ENCODE peak calls at places on chromosomes 16 and 17, in five cellular contexts. D is right atrium auricular region, O is A549, I is tibial nerve, S is heart left ventricle. C is an unnamed sample. For H3K9me3 and H3K4me1, the result is how much of the 10 kb centered on the place peaks cover.

GRCh38 chr17:81434079-81434478 is 38.8 kb downstream of the BAHCC1 start:
- DNase-seq in D (no peak), O (no peak), S (no peak), I (no peak), C (no peak)

GRCh38 chr16:50462793-50463507 is 85.2 kb upstream of the NKD1 start:
- DNase-seq in I (no peak), D (no peak), S (no peak), O (no peak), C (no peak)

GRCh38 chr17:60630352-60630751 is 30.4 kb downstream of the PPM1D start:
- DNase-seq in D (no peak), O (no peak), I (peak), S (no peak), C (no peak)

GRCh38 chr16:57530531-57531252 is 5.7 kb downstream of the CCDC102A start:
- DNase-seq in I (no peak), O (no peak), S (no peak), D (no peak), C (no peak)

GRCh38 chr16:49739381-49739780 is 116.5 kb downstream of the ZNF423 start:
- DNase-seq in D (no peak), O (peak), S (no peak), I (no peak), C (no peak)

GRCh38 chr17:82280537-82280936 is 7.0 kb upstream of the CSNK1D start:
- DNase-seq in I (no peak), D (no peak), S (no peak), O (no peak), C (no peak)

GRCh38 chr17:64024215-64024654 is 3.8 kb upstream of the ICAM2 start:
- DNase-seq in D (no peak), O (no peak), S (no peak), I (no peak), C (no peak)

GRCh38 chr17:42653179-42654124 is 5.6 kb upstream of the TUBG2 start:
- DNase-seq in D (peak), S (peak), I (peak), O (no peak), C (no peak)

GRCh38 chr17:17789410-17789809 is 47.4 kb downstream of the SREBF1 start:
- DNase-seq in I (no peak), S (no peak), O (no peak), D (no peak), C (no peak)

GRCh38 chr16:5309946-5310611 is 212.5 kb upstream of the EEF2KMT start:
- DNase-seq in I (no peak), D (no peak), O (no peak), S (no peak), C (no peak)

GRCh38 chr17:20774472-20775135 is 195.1 kb downstream of the CDRT15L2 start:
- DNase-seq in O (no peak), S (no peak), I (no peak), D (no peak), C (no peak)

GRCh38 chr17:58530655-58531054 is 16.2 kb upstream of the MTMR4 start:
- DNase-seq in O (no peak), S (no peak), D (no peak), I (no peak), C (no peak)

GRCh38 chr16:82598766-82599165 is 28.0 kb upstream of the CDH13 start:
- DNase-seq in S (no peak), O (no peak), I (no peak), D (no peak), C (no peak)

GRCh38 chr17:67491009-67491677 is 114.1 kb downstream of the PITPNC1 start:
- DNase-seq in I (peak), O (peak), D (peak), S (peak), C (peak)

GRCh38 chr16:85249830-85250455 is 137.7 kb upstream of the CIBAR2 start:
- DNase-seq in O (no peak), I (no peak), D (no peak), S (no peak), C (no peak)

GRCh38 chr17:59561042-59561441 is 4.4 kb upstream of the DHX40 start:
- DNase-seq in I (no peak), S (no peak), D (no peak), O (peak), C (no peak)

GRCh38 chr16:71900336-71900735 is 5.0 kb downstream of the IST1 start:
- DNase-seq in O (no peak), S (no peak), I (no peak), D (no peak), C (no peak)

GRCh38 chr16:72536673-72537435 is 364.9 kb upstream of the PMFBP1 start:
- DNase-seq in I (no peak), S (no peak), O (no peak), D (no peak), C (no peak)

GRCh38 chr16:897701-898100 is 73.1 kb downstream of the LMF1 start:
- DNase-seq in S (no peak), I (no peak), O (no peak), D (no peak), C (no peak)

GRCh38 chr17:11330871-11331270 is 89.9 kb downstream of the SHISA6 start:
- DNase-seq in O (no peak), D (no peak), S (peak), I (no peak), C (no peak)

GRCh38 chr16:57502048-57502775 is 15.9 kb upstream of the DOK4 start:
- DNase-seq in S (no peak), D (no peak), I (no peak), O (no peak), C (no peak)

GRCh38 chr17:59760164-59760563 is 52.7 kb downstream of the VMP1 start:
- DNase-seq in D (no peak), O (no peak), I (no peak), S (no peak), C (no peak)

GRCh38 chr17:2468270-2468669 is 43.4 kb downstream of the METTL16 start:
- DNase-seq in I (no peak), D (no peak), O (no peak), S (no peak), C (no peak)

GRCh38 chr17:31004160-31004559 is 33.3 kb downstream of the RNF135 start:
- DNase-seq in S (no peak), D (no peak), I (no peak), O (no peak), C (no peak)

GRCh38 chr17:35052240-35052608 is 11.3 kb downstream of the RFFL start:
- DNase-seq in D (no peak), I (no peak), S (no peak), O (no peak), C (no peak)

GRCh38 chr16:720990-721764 is at the start of gene ANTKMT:
- DNase-seq in O (peak), I (peak), D (no peak), S (peak), C (no peak)

GRCh38 chr17:57995076-57995956 is 7.3 kb upstream of the VEZF1 start:
- DNase-seq in I (peak), D (peak), S (peak), O (peak), C (peak)

GRCh38 chr16:78102865-78103264 is 3.4 kb downstream of the WWOX start:
- DNase-seq in S (no peak), O (no peak), D (peak), I (no peak), C (no peak)

DNA sequence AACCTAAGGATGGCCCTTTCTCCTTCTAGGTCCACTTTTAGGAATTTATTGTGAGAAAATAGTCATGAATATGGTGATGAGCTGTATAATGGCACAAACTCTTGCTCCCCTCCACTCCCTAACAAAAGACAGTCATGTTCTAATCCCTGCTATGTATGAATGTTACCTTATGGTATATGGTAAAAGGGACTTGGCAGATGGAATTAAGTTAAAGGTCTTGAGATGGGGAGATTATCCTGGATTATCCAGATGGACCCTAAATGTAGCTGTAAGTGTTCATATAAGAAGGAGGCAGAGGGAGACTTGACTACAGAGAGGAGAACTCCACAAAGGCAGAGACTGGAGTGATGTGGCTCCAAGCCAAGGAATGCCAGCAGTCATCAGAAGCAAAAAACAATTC is 296.1 kb downstream of the SOX9 start:
- DNase-seq in I (no peak), D (no peak), S (no peak), O (no peak), C (no peak)
- H3K27ac ChIP-seq in I (no peak), D (no peak), S (no peak), O (peak), C (no peak)

GRCh38 chr16:35255816-35256215 is 1796.4 kb downstream of the TP53TG3F start:
- DNase-seq in I (no peak), S (no peak), D (no peak), O (no peak), C (no peak)

GRCh38 chr16:35255186-35255803 is 1795.9 kb downstream of the TP53TG3F start:
- DNase-seq in I (no peak), D (no peak), O (no peak), S (no peak), C (no peak)

GRCh38 chr16:35258381-35258780 is 1799.0 kb downstream of the TP53TG3F start:
- DNase-seq in I (no peak), D (no peak), S (no peak), O (no peak), C (no peak)

GRCh38 chr16:35249051-35249450 is 1789.6 kb downstream of the TP53TG3F start:
- DNase-seq in I (no peak), D (no peak), O (no peak), S (no peak), C (no peak)

DNA sequence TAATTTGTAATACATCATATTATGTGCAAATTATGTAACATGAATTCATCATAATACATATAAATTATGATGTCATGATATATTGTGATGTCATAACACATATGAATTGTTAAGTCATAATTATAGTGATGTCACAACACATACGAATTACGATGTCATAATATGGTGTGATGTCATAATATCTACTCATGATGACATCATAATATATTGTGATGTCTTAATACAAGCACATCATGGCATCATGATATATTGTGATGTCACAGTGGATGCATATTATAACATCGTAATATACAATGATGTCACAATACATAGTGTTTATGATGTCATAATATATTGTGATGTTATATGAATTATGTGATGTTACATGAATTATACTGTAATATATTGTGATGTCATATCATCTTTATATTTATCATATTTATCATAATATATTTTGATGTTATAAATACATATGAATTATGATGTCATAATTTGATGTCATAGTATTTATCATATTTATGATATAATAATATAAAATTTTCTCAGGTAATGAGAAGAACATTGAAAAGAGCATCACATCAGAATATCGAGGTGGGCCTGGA is 1793.0 kb downstream of the TP53TG3F start:
- DNase-seq in O (no peak), I (no peak), D (no peak), S (no peak), C (no peak)
- H3K9me3 ChIP-seq in O (under half), I (under half), D (under half), S (under half), C (under half)

GRCh38 chr17:29148257-29148789 is 31.9 kb downstream of the MYO18A start:
- DNase-seq in O (no peak), S (no peak), I (no peak), D (no peak), C (no peak)

GRCh38 chr17:29145289-29146058 is 34.7 kb downstream of the MYO18A start:
- DNase-seq in I (peak), O (peak), D (peak), S (peak), C (no peak)

GRCh38 chr17:29148790-29149430 is 31.3 kb downstream of the MYO18A start:
- DNase-seq in O (peak), S (peak), I (peak), D (peak), C (peak)

GRCh38 chr17:29147682-29148081 is 32.5 kb downstream of the MYO18A start:
- DNase-seq in D (no peak), S (no peak), O (no peak), I (no peak), C (no peak)

GRCh38 chr17:29146369-29146972 is 33.7 kb downstream of the MYO18A start:
- DNase-seq in S (no peak), O (no peak), D (no peak), I (no peak), C (no peak)
- H3K4me1 ChIP-seq in S (half or more), O (half or more), D (half or more), I (half or more), C (under half)

DNA sequence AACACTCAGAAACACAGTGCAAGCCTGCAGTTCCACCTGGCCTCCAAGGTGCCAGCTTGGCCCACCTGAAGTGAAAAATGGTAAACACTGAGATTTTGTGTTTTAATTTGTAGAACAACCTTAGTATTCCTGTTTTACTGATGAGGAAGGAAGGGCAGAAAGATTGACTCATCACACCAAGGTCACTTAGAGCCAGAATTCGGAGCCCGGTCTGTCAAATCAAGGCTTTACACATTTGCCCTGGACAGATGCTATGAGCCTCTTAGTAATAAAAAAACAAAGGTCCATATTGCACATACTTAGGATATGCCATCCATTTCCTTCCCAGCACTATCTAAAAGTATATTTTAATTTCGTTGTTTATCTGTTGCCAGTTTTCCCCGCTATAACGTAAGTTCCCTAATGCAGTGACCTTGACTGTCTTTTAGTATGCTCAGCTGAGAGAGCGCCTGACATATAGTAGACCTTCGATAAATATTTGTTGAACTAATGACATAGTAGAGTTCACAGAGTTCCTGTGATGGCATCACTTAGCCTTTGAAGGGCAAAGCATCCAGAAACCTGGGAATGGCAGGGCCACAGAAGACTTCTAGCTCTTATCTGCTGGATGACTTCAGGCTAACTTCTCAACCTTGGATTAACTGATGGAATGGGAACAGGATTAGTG is 7.2 kb upstream of the TBKBP1 start:
- DNase-seq in D (no peak), S (no peak), I (no peak), O (no peak), C (no peak)
- H3K27ac ChIP-seq in D (no peak), S (no peak), I (no peak), O (no peak), C (no peak)

GRCh38 chr17:383771-384621 is 31.4 kb upstream of the RPH3AL start:
- DNase-seq in I (no peak), S (no peak), D (no peak), O (no peak), C (no peak)
- H3K9me3 ChIP-seq in I (under half), S (under half), D (under half), O (under half), C (under half)

GRCh38 chr17:74992223-74992622 is 4.8 kb downstream of the CDR2L start:
- DNase-seq in S (no peak), O (no peak), D (no peak), I (no peak), C (no peak)

GRCh38 chr17:74986206-74986576 is 1.2 kb upstream of the CDR2L start:
- DNase-seq in S (no peak), D (no peak), I (no peak), O (no peak), C (no peak)

GRCh38 chr17:74987418-74987908 is at the start of gene CDR2L:
- DNase-seq in D (peak), I (peak), O (peak), S (peak), C (peak)

GRCh38 chr17:74990581-74991105 is 3.2 kb downstream of the CDR2L start:
- DNase-seq in S (no peak), D (no peak), O (no peak), I (no peak), C (no peak)

DNA sequence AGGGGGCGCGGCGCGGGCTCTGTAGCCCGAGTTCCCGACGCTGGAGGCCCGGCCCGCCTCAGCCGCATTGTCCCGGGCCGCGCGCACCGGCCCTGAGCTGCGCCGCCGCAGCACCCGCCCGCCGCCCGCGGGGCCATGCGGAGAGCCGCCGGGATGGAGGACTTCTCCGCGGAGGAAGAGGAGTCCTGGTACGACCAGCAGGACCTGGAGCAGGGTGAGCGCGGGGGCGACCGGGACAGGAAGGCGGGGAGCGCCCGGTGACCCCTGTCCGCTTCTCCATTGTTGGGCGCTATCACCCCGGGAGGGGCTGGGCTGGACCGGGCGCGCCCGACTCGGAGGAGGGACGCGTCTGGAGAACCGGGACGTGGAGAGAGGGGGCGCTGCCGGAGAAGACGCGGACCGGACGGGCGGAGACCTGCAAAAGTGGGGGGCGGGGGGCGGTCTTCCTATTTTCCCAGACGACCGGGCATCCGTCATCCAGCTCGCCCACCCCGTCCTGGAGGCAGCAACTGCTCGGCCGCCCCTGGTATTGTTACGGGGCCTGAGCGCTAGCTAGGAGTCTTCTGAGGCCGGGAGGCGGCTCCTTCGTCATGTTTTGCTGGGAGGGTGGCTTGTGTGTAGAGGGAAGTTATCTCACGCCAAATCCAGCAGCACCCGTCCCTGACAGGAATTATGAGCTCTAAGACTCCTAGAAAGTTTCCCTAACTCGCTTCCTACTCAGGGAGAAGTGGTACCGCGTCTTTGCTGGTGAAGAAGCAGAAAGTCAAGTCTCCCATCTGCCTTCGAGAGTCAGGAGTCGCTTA is 678 bp downstream of the CDR2L start:
- DNase-seq in I (peak), D (peak), S (peak), O (no peak), C (peak)
- H3K4me1 ChIP-seq in I (under half), D (under half), S (under half), O (half or more), C (under half)

GRCh38 chr17:40335620-40336019 is 26.6 kb downstream of the RARA start:
- DNase-seq in S (no peak), O (no peak), D (no peak), I (no peak), C (no peak)
- H3K27ac ChIP-seq in S (peak), O (peak), D (peak), I (peak), C (peak)

C was measured in thoracic aorta.